ENCODE peak calls at places on chromosomes 7 and 10, in five cellular contexts. I is GM12865, W is epithelial cell of esophagus, B is GM23338, J is Peyer's patch. X is an unnamed sample.

GRCh38 chr10:84820121-84820520 is 491.7 kb downstream of the CCSER2 start:
- DNase-seq in I (peak), W (peak), B (no peak), J (no peak), X (no peak)

GRCh38 chr10:52740155-52740549 is 32.4 kb downstream of the MBL2 start:
- DNase-seq in I (no peak), W (no peak), B (no peak), J (no peak), X (no peak)

GRCh38 chr7:3408814-3409595 is 108.0 kb downstream of the SDK1 start:
- DNase-seq in I (peak), W (no peak), B (no peak), J (no peak), X (no peak)

GRCh38 chr7:105011771-105012502 is 2.1 kb upstream of the KMT2E start:
- DNase-seq in I (peak), W (peak), B (peak), J (peak), X (no peak)

GRCh38 chr10:88129013-88129412 is 265.6 kb downstream of the PTEN start:
- DNase-seq in I (no peak), W (peak), B (no peak), J (no peak), X (no peak)

GRCh38 chr10:119211625-119212441 is 4.5 kb downstream of the GRK5 start:
- DNase-seq in I (peak), W (no peak), B (no peak), J (no peak), X (no peak)

GRCh38 chr7:85469446-85469970 is 282.7 kb upstream of the SEMA3D start:
- DNase-seq in I (no peak), W (no peak), B (no peak), J (no peak), X (peak)

GRCh38 chr10:13062813-13063212 is 37.1 kb upstream of the OPTN start:
- DNase-seq in I (peak), W (no peak), B (no peak), J (no peak), X (no peak)

GRCh38 chr10:30510932-30511700 is 77.1 kb downstream of the MAP3K8 start:
- DNase-seq in I (peak), W (no peak), B (no peak), J (no peak), X (peak)

GRCh38 chr7:30225863-30226361 is 58.5 kb upstream of the ZNRF2 start:
- DNase-seq in I (peak), W (peak), B (no peak), J (peak), X (peak)

GRCh38 chr10:80596391-80597257 is 58.9 kb downstream of the SH2D4B start:
- DNase-seq in I (peak), W (peak), B (peak), J (peak), X (peak)

GRCh38 chr10:119337796-119338432 is 130.5 kb downstream of the GRK5 start:
- DNase-seq in I (no peak), W (no peak), B (no peak), J (no peak), X (peak)

GRCh38 chr10:47061776-47062175 is 150.5 kb downstream of the PTPN20 start:
- DNase-seq in I (no peak), W (no peak), B (no peak), J (no peak), X (no peak)

GRCh38 chr10:25555865-25556264 is 378.2 kb upstream of the MYO3A start:
- DNase-seq in I (no peak), W (no peak), B (peak), J (no peak), X (no peak)

GRCh38 chr7:36633377-36633776 is 90.9 kb downstream of the AOAH start:
- DNase-seq in I (no peak), W (no peak), B (peak), J (no peak), X (no peak)

GRCh38 chr7:44275829-44276570 is 49.4 kb downstream of the CAMK2B start:
- DNase-seq in I (no peak), W (no peak), B (peak), J (no peak), X (no peak)

GRCh38 chr7:76515999-76516443 is 5.7 kb downstream of the UPK3B start:
- DNase-seq in I (peak), W (peak), B (peak), J (peak), X (peak)

GRCh38 chr7:112510032-112510742 is 29.4 kb downstream of the LSMEM1 start:
- DNase-seq in I (peak), W (peak), B (no peak), J (no peak), X (peak)

GRCh38 chr7:79612903-79613302 is 159.4 kb upstream of the MAGI2 start:
- DNase-seq in I (no peak), W (peak), B (no peak), J (no peak), X (no peak)
- TF ChIP-seq CTCF in I (no peak), W (no peak), B (no peak), J (no peak), X (no peak)

GRCh38 chr10:63672491-63672890 is 151.3 kb downstream of the REEP3 start:
- DNase-seq in I (no peak), W (no peak), B (no peak), J (no peak), X (no peak)

GRCh38 chr10:63670291-63670898 is 149.2 kb downstream of the REEP3 start:
- DNase-seq in I (peak), W (no peak), B (peak), J (no peak), X (peak)

GRCh38 chr10:63673246-63673645 is 152.0 kb downstream of the REEP3 start:
- DNase-seq in I (no peak), W (peak), B (no peak), J (no peak), X (no peak)

GRCh38 chr10:63673846-63674245 is 152.6 kb downstream of the REEP3 start:
- DNase-seq in I (no peak), W (no peak), B (no peak), J (no peak), X (no peak)

GRCh38 chr10:63671317-63671937 is 150.2 kb downstream of the REEP3 start:
- DNase-seq in I (no peak), W (no peak), B (no peak), J (no peak), X (peak)
- H3K4me3 ChIP-seq in I (no peak), W (no peak), B (peak), J (no peak), X (no peak)

GRCh38 chr10:29131952-29132820 is 156.7 kb upstream of the LYZL1 start:
- DNase-seq in I (no peak), W (no peak), B (no peak), J (no peak), X (peak)

GRCh38 chr10:29130190-29130673 is 158.6 kb upstream of the LYZL1 start:
- DNase-seq in I (peak), W (peak), B (peak), J (no peak), X (peak)

GRCh38 chr10:29124864-29125263 is 164.0 kb upstream of the LYZL1 start:
- DNase-seq in I (no peak), W (no peak), B (no peak), J (no peak), X (no peak)

GRCh38 chr10:29127731-29128130 is 161.1 kb upstream of the LYZL1 start:
- DNase-seq in I (no peak), W (no peak), B (no peak), J (no peak), X (no peak)

DNA sequence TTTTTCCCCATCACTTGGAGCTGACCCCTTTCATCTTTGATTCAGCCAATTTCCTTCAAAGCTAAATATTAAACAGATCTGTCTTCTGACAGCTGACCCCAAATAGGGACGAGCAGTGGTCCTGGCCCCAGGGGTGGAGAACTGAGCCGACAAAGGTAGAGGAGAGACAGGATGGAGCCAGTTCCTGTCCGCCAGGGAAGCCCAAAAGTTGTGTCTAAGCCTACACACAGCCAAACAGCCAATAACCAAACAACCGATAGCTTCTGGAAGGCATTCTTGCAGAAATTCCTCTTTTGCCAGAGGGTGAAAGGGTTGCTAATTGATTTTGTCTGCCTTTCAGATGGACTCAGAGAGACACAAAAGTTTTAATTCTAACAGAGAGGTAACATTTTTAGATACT is 161.8 kb upstream of the LYZL1 start:
- DNase-seq in I (no peak), W (no peak), B (no peak), J (no peak), X (no peak)
- TF ChIP-seq CTCF in I (no peak), W (no peak), B (no peak), J (no peak), X (no peak)

DNA sequence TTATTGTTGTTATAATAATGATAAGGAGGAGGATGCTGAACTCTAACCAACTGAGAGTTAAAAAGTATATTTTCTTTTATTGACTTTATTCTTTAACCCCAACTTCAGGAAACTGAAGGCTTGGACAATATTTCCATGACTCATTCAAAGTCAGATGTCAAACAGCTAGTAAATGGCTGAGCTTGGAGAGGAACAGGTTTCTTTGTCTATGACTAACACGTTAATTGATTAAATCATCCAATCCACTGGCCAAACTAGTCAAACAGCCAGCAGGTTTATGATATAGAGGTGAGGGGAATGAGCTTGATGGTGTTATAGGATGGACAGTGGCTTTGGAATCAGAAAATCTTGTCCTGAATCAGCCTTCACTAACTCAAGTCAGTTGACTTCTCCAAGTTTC is 119.1 kb upstream of the WDR11 start:
- DNase-seq in I (no peak), W (peak), B (no peak), J (no peak), X (peak)
- H3K4me3 ChIP-seq in I (no peak), W (peak), B (no peak), J (no peak), X (no peak)

GRCh38 chr7:129370812-129371211 is 63.4 kb upstream of the STRIP2 start:
- DNase-seq in I (peak), W (no peak), B (peak), J (no peak), X (no peak)
- TF ChIP-seq CTCF in I (peak), W (no peak), B (no peak), J (no peak), X (no peak)

GRCh38 chr7:149041350-149041749 is 13.0 kb upstream of the PDIA4 start:
- DNase-seq in I (no peak), W (no peak), B (no peak), J (no peak), X (no peak)
- H3K4me3 ChIP-seq in I (no peak), W (no peak), B (no peak), J (no peak), X (no peak)

GRCh38 chr7:23653942-23654341 is 26.1 kb upstream of the FAM221A start:
- DNase-seq in I (no peak), W (no peak), B (peak), J (no peak), X (no peak)

GRCh38 chr7:23658831-23659427 is 21.1 kb upstream of the FAM221A start:
- DNase-seq in I (no peak), W (no peak), B (no peak), J (no peak), X (no peak)

GRCh38 chr7:23655433-23655832 is 24.6 kb upstream of the FAM221A start:
- DNase-seq in I (no peak), W (no peak), B (no peak), J (no peak), X (no peak)

DNA sequence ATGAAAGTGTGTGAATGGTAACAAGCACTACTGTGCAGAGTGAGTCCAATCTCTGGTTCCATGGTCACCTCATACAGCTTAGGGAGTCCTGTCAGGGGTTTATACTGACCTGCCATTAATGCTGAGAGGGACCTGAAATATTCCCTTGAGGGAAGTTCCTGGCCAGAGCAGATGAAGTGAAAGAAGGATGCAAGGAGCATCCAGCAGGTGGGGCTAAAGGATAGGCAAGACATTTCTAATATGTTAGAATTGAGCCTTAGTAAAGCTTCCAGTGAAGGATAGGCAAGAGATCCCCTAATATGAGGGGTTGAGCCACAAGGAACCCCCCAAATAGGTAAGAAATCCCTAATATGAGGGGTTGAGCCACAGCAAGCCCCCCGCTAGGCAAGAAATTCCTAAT is 25.5 kb upstream of the FAM221A start:
- DNase-seq in I (peak), W (peak), B (peak), J (no peak), X (peak)
- TF ChIP-seq CTCF in I (peak), W (peak), B (peak), J (no peak), X (peak)